ENCODE peak calls at places on chromosomes 16 and 17, in ten cellular contexts. J is NCI-H1436 treated with DMSO at 0.1 percent for 48 hours; N is activated T-cell treated with anti-CD3 and anti-CD28 coated beads, Interleukin-2, amount 50 U/mL, for 72 hours; B is AML-193; U is HS-27A; X is NCI-H1417 treated with DMSO at 0.1 percent for 48 hours; R is neural progenitor cell; G is LoVo; T is thoracic aorta; F is stimulated activated CD4-positive, alpha-beta T cell treated with anti-CD3 and anti-CD28 coated beads, Interleukin-2, amount 100 ng/mL, for 48 hours. A is an unnamed sample.

GRCh38 chr17:44278006-44278405 is 10.1 kb upstream of the SLC4A1 start:
- DNase-seq in J (no peak), N (no peak), B (no peak), U (no peak), X (no peak), R (no peak), G (no peak), T (no peak), F (no peak), A (no peak)

GRCh38 chr16:9160551-9160911 is 69.1 kb downstream of the HAPSTR1 start:
- DNase-seq in J (no peak), N (no peak), B (no peak), U (no peak), X (no peak), R (no peak), G (no peak), T (no peak), F (no peak), A (no peak)

GRCh38 chr16:1308977-1309885 is at the start of gene UBE2I:
- DNase-seq in J (peak), N (peak), B (peak), U (peak), X (peak), R (peak), G (peak), T (peak), F (peak), A (peak)

GRCh38 chr16:53629607-53630312 is 73.9 kb downstream of the RPGRIP1L start:
- DNase-seq in J (no peak), N (no peak), B (no peak), U (no peak), X (no peak), R (no peak), G (no peak), T (no peak), F (no peak), A (no peak)

GRCh38 chr17:27949304-27949703 is 56.1 kb upstream of the LYRM9 start:
- DNase-seq in J (no peak), N (no peak), B (no peak), U (no peak), X (no peak), R (no peak), G (no peak), T (no peak), F (no peak), A (no peak)

GRCh38 chr17:39925282-39926134 is 1.9 kb downstream of the ORMDL3 start:
- DNase-seq in J (peak), N (no peak), B (no peak), U (no peak), X (no peak), R (no peak), G (no peak), T (no peak), F (no peak), A (no peak)

GRCh38 chr16:82002831-82003230 is 8.4 kb downstream of the SDR42E1 start:
- DNase-seq in J (no peak), N (no peak), B (no peak), U (no peak), X (no peak), R (no peak), G (no peak), T (no peak), F (no peak), A (no peak)

GRCh38 chr17:12625092-12625491 is 40.6 kb upstream of the MYOCD start:
- DNase-seq in J (no peak), N (no peak), B (no peak), U (no peak), X (no peak), R (no peak), G (no peak), T (no peak), F (no peak), A (no peak)

GRCh38 chr16:71903608-71904007 is 8.3 kb downstream of the IST1 start:
- DNase-seq in J (no peak), N (no peak), B (no peak), U (no peak), X (no peak), R (no peak), G (no peak), T (no peak), F (no peak), A (no peak)

GRCh38 chr16:619476-620100 is 11.2 kb upstream of the WFIKKN1 start:
- DNase-seq in J (no peak), N (no peak), B (no peak), U (no peak), X (no peak), R (no peak), G (no peak), T (no peak), F (no peak), A (no peak)

GRCh38 chr17:6986676-6987075 is 9.2 kb upstream of the ALOX12 start:
- DNase-seq in J (no peak), N (no peak), B (no peak), U (no peak), X (no peak), R (no peak), G (no peak), T (no peak), F (no peak), A (no peak)

GRCh38 chr16:10967981-10968380 is 23.6 kb downstream of the CLEC16A start:
- DNase-seq in J (no peak), N (no peak), B (no peak), U (no peak), X (no peak), R (no peak), G (no peak), T (no peak), F (no peak), A (no peak)

GRCh38 chr17:17345686-17346427 is 42.7 kb downstream of the NT5M start:
- DNase-seq in J (no peak), N (no peak), B (no peak), U (no peak), X (no peak), R (no peak), G (no peak), T (no peak), F (no peak), A (no peak)

GRCh38 chr17:28925912-28926365 is 23.1 kb upstream of the DHRS13 start:
- DNase-seq in J (no peak), N (peak), B (peak), U (no peak), X (no peak), R (no peak), G (no peak), T (no peak), F (no peak), A (no peak)

GRCh38 chr16:57576429-57576870 is 34.0 kb downstream of the ADGRG5 start:
- DNase-seq in J (no peak), N (peak), B (peak), U (peak), X (peak), R (peak), G (peak), T (peak), F (peak), A (peak)

GRCh38 chr17:73196500-73196899 is 3.6 kb downstream of the COG1 start:
- DNase-seq in J (no peak), N (no peak), B (no peak), U (no peak), X (no peak), R (peak), G (no peak), T (no peak), F (no peak), A (peak)

GRCh38 chr17:47649972-47650524 is 329 bp downstream of the KPNB1 start:
- DNase-seq in J (no peak), N (no peak), B (no peak), U (no peak), X (no peak), R (peak), G (no peak), T (peak), F (peak), A (no peak)

GRCh38 chr16:53429221-53429943 is 4.9 kb upstream of the RBL2 start:
- DNase-seq in J (no peak), N (no peak), B (peak), U (peak), X (no peak), R (no peak), G (peak), T (no peak), F (no peak), A (no peak)

GRCh38 chr16:71383054-71383773 is 24.7 kb downstream of the CALB2 start:
- DNase-seq in J (no peak), N (no peak), B (no peak), U (no peak), X (no peak), R (peak), G (no peak), T (no peak), F (no peak), A (no peak)